ENCODE peak calls at places on chromosomes 4 and X, in seven cellular contexts. R is mucosa of gallbladder; O is M059J; E is activated T-helper 1 cell treated with anti-CD3 and anti-CD28 coated beads, Interleukin-12 subunit alpha, Interleukin-12 subunit beta, Interleukin-2, Interleukin-4 antibody, amounts not matched to agents 30 ng/mL and 10 ng/mL and 1 ng/mL, durations not matched to agents 14 hours and 24 hours and 36 hours; Z is activated T-cell treated with anti-CD3 and anti-CD28 coated beads for 24 hours; S is sciatic nerve; T is MCF 10A. I is an unnamed sample.

GRCh38 chr4:154588198-154588597 is 2.3 kb downstream of the FGA start:
- DNase-seq in R (no peak), T (no peak), S (no peak), O (no peak), E (no peak), Z (no peak), I (no peak)

GRCh38 chr4:121698119-121698732 is 1.4 kb upstream of the ANXA5 start:
- DNase-seq in Z (no peak), R (no peak), E (no peak), T (peak), O (no peak), S (peak), I (no peak)

GRCh38 chr4:83664071-83664470 is 128.2 kb downstream of the GPAT3 start:
- DNase-seq in R (no peak), Z (no peak), O (no peak), T (no peak), E (no peak), S (no peak), I (no peak)

GRCh38 chrX:63929608-63930007 is 144.6 kb upstream of the ARHGEF9 start:
- DNase-seq in S (no peak), Z (no peak), R (no peak), O (no peak), E (no peak), T (no peak), I (no peak)

GRCh38 chrX:154721155-154721554 is 29.7 kb downstream of the GAB3 start:
- DNase-seq in O (no peak), T (no peak), Z (no peak), S (no peak), E (no peak), R (no peak), I (no peak)

GRCh38 chrX:42752730-42753129 is 25.2 kb downstream of the PPP1R2C start:
- DNase-seq in Z (no peak), R (no peak), S (no peak), O (peak), T (no peak), E (no peak), I (no peak)

GRCh38 chrX:24231169-24231568 is 81.6 kb downstream of the ZFX start:
- DNase-seq in S (no peak), E (no peak), Z (no peak), R (peak), T (peak), O (peak), I (peak)

GRCh38 chrX:10239611-10240064 is 82.9 kb downstream of the CLCN4 start:
- DNase-seq in Z (no peak), E (no peak), T (peak), R (no peak), O (peak), S (no peak), I (no peak)

GRCh38 chrX:63282828-63283227 is 68.3 kb downstream of the SPIN4 start:
- DNase-seq in S (no peak), T (no peak), R (no peak), O (no peak), Z (no peak), E (no peak), I (no peak)

GRCh38 chr4:150573534-150573933 is 8.4 kb upstream of the MAB21L2 start:
- DNase-seq in T (no peak), R (no peak), Z (no peak), E (no peak), O (peak), S (no peak), I (no peak)

GRCh38 chr4:14897217-14897616 is 105.1 kb upstream of the CPEB2 start:
- DNase-seq in Z (no peak), R (no peak), E (no peak), T (peak), S (no peak), O (no peak), I (no peak)

GRCh38 chr4:186588503-186588902 is 33.1 kb upstream of the MTNR1A start:
- DNase-seq in S (no peak), R (no peak), T (no peak), O (no peak), Z (no peak), E (no peak), I (no peak)

GRCh38 chrX:129875669-129876068 is 30.3 kb upstream of the UTP14A start:
- DNase-seq in T (peak), Z (no peak), S (no peak), O (peak), E (no peak), R (no peak), I (no peak)

GRCh38 chr4:168618577-168619265 is 121.9 kb downstream of the PALLD start:
- DNase-seq in T (no peak), S (no peak), E (no peak), R (no peak), O (peak), Z (no peak), I (no peak)

GRCh38 chr4:40316782-40317635 is 18.1 kb upstream of the CHRNA9 start:
- DNase-seq in S (peak), Z (peak), O (peak), R (peak), T (peak), E (peak), I (peak)

GRCh38 chrX:15254852-15255251 is 15.0 kb downstream of the ASB9 start:
- DNase-seq in S (no peak), E (no peak), O (peak), R (no peak), Z (no peak), T (no peak), I (no peak)

GRCh38 chr4:94802091-94802490 is 44.3 kb downstream of the BMPR1B start:
- DNase-seq in O (no peak), E (no peak), Z (no peak), S (no peak), T (no peak), R (no peak), I (no peak)

GRCh38 chrX:48864210-48864609 is 28.8 kb upstream of the PCSK1N start:
- DNase-seq in O (peak), Z (no peak), T (peak), R (no peak), E (no peak), S (no peak), I (no peak)

GRCh38 chrX:40709395-40709794 is 25.9 kb downstream of the MED14 start:
- DNase-seq in E (no peak), S (no peak), O (no peak), Z (no peak), R (no peak), T (no peak), I (no peak)

GRCh38 chr4:83989835-83990234 is 453.9 kb downstream of the GPAT3 start:
- DNase-seq in O (no peak), S (no peak), E (no peak), R (no peak), T (no peak), Z (no peak), I (no peak)

GRCh38 chr4:97496298-97496873 is 646.9 kb downstream of the STPG2 start:
- DNase-seq in S (no peak), R (peak), O (peak), E (no peak), Z (no peak), T (peak), I (no peak)

GRCh38 chr4:150297861-150298474 is 219.7 kb downstream of the DCLK2 start:
- DNase-seq in Z (peak), R (peak), S (no peak), T (peak), E (no peak), O (peak), I (peak)

I was measured in testis.